ENCODE peak calls at places on chromosomes 3 and 15, in four cellular contexts. One of them, this sample, is unnamed.

GRCh38 chr3:5250467-5251195 is 63.1 kb downstream of the EDEM1 start:
- DNase-seq in EH: no peak
- DNase-seq in NCI-H1417: peak
- DNase-seq in effector memory CD8-positive, alpha-beta T cell: no peak
- DNase-seq in this sample: no peak

GRCh38 chr3:148727242-148727641 is 29.5 kb downstream of the AGTR1 start:
- DNase-seq in EH: peak
- DNase-seq in NCI-H1417: peak
- DNase-seq in effector memory CD8-positive, alpha-beta T cell: no peak
- DNase-seq in this sample: no peak

GRCh38 chr15:69661871-69662667 is 209.5 kb downstream of the RPLP1 start:
- DNase-seq in EH: no peak
- DNase-seq in NCI-H1417: no peak
- DNase-seq in effector memory CD8-positive, alpha-beta T cell: no peak
- DNase-seq in this sample: no peak

GRCh38 chr15:44489464-44489863 is 47.5 kb upstream of the EIF3J start:
- DNase-seq in EH: peak
- DNase-seq in NCI-H1417: no peak
- DNase-seq in effector memory CD8-positive, alpha-beta T cell: no peak
- DNase-seq in this sample: no peak

GRCh38 chr3:4503050-4503449 is 9.9 kb downstream of the ITPR1 start:
- DNase-seq in EH: no peak
- DNase-seq in NCI-H1417: no peak
- DNase-seq in effector memory CD8-positive, alpha-beta T cell: no peak
- DNase-seq in this sample: no peak

GRCh38 chr15:90829942-90830440 is 38.4 kb upstream of the FURIN start:
- DNase-seq in EH: no peak
- DNase-seq in NCI-H1417: no peak
- DNase-seq in effector memory CD8-positive, alpha-beta T cell: peak
- DNase-seq in this sample: peak

GRCh38 chr15:74381481-74381880 is 14.0 kb upstream of the CYP11A1 start:
- DNase-seq in EH: no peak
- DNase-seq in NCI-H1417: no peak
- DNase-seq in effector memory CD8-positive, alpha-beta T cell: no peak
- DNase-seq in this sample: no peak

GRCh38 chr3:42843730-42844713 is 31.7 kb downstream of the CYP8B1 start:
- DNase-seq in EH: no peak
- DNase-seq in NCI-H1417: no peak
- DNase-seq in effector memory CD8-positive, alpha-beta T cell: no peak
- DNase-seq in this sample: no peak

GRCh38 chr3:17639765-17640164 is 102.7 kb downstream of the TBC1D5 start:
- DNase-seq in EH: peak
- DNase-seq in NCI-H1417: no peak
- DNase-seq in effector memory CD8-positive, alpha-beta T cell: no peak
- DNase-seq in this sample: no peak

GRCh38 chr3:40899286-40899712 is 300.0 kb upstream of the CTNNB1 start:
- DNase-seq in EH: peak
- DNase-seq in NCI-H1417: no peak
- DNase-seq in effector memory CD8-positive, alpha-beta T cell: no peak
- DNase-seq in this sample: no peak

GRCh38 chr3:138260636-138261035 is 69.0 kb downstream of the NME9 start:
- DNase-seq in EH: no peak
- DNase-seq in NCI-H1417: no peak
- DNase-seq in effector memory CD8-positive, alpha-beta T cell: no peak
- DNase-seq in this sample: no peak

GRCh38 chr3:4582634-4583033 is 89.5 kb downstream of the ITPR1 start:
- DNase-seq in EH: peak
- DNase-seq in NCI-H1417: no peak
- DNase-seq in effector memory CD8-positive, alpha-beta T cell: no peak
- DNase-seq in this sample: no peak

GRCh38 chr15:79919749-79920511 is 23.1 kb upstream of the MTHFS start:
- DNase-seq in EH: no peak
- DNase-seq in NCI-H1417: no peak
- DNase-seq in effector memory CD8-positive, alpha-beta T cell: no peak
- DNase-seq in this sample: no peak

GRCh38 chr3:150300847-150301517 is 107.1 kb upstream of the TSC22D2 start:
- DNase-seq in EH: peak
- DNase-seq in NCI-H1417: no peak
- DNase-seq in effector memory CD8-positive, alpha-beta T cell: no peak
- DNase-seq in this sample: no peak

GRCh38 chr3:12750223-12750622 is 8.8 kb downstream of the TMEM40 start:
- DNase-seq in EH: peak
- DNase-seq in NCI-H1417: no peak
- DNase-seq in effector memory CD8-positive, alpha-beta T cell: no peak
- DNase-seq in this sample: no peak

GRCh38 chr3:24763421-24763820 is 268.8 kb upstream of the THRB start:
- DNase-seq in EH: peak
- DNase-seq in NCI-H1417: no peak
- DNase-seq in effector memory CD8-positive, alpha-beta T cell: no peak
- DNase-seq in this sample: no peak

GRCh38 chr3:78634316-78634715 is 1133.5 kb downstream of the ROBO1 start:
- DNase-seq in EH: no peak
- DNase-seq in NCI-H1417: no peak
- DNase-seq in effector memory CD8-positive, alpha-beta T cell: no peak
- DNase-seq in this sample: no peak

GRCh38 chr3:52532838-52533622 is 627 bp downstream of the NT5DC2 start:
- DNase-seq in EH: peak
- DNase-seq in NCI-H1417: peak
- DNase-seq in effector memory CD8-positive, alpha-beta T cell: no peak
- DNase-seq in this sample: peak

GRCh38 chr3:33380653-33381052 is 59.6 kb downstream of the UBP1 start:
- DNase-seq in EH: no peak
- DNase-seq in NCI-H1417: no peak
- DNase-seq in effector memory CD8-positive, alpha-beta T cell: no peak
- DNase-seq in this sample: no peak

GRCh38 chr3:151305081-151305777 is 11.4 kb downstream of the GPR87 start:
- DNase-seq in EH: peak
- DNase-seq in NCI-H1417: no peak
- DNase-seq in effector memory CD8-positive, alpha-beta T cell: no peak
- DNase-seq in this sample: peak

GRCh38 chr3:188049890-188050530 is 103.9 kb upstream of the LPP start:
- DNase-seq in EH: no peak
- DNase-seq in NCI-H1417: no peak
- DNase-seq in effector memory CD8-positive, alpha-beta T cell: peak
- DNase-seq in this sample: peak